ENCODE peak calls at places on chromosome 19, in ten cellular contexts. Z, J, W, I, R, K, V, B, S and N are unnamed samples.

GRCh38 chr19:3983936-3984583 is 1.2 kb downstream of the EEF2 start:
- DNase-seq in V (peak), Z (peak), W (peak), S (peak), R (peak), I (no peak), B (no peak), J (peak), K (no peak), N (no peak)

GRCh38 chr19:44645407-44646048 is 1.8 kb downstream of the PVR start:
- DNase-seq in Z (no peak), B (no peak), J (no peak), R (no peak), S (no peak), W (no peak), I (no peak), K (no peak), V (no peak), N (no peak)

GRCh38 chr19:38303517-38304351 is at the start of gene C19orf33:
- DNase-seq in Z (peak), J (no peak), R (no peak), W (no peak), S (peak), I (no peak), B (peak), K (no peak), V (peak), N (no peak)

GRCh38 chr19:21604351-21604926 is 99.0 kb downstream of the ZNF429 start:
- DNase-seq in Z (no peak), R (peak), W (no peak), B (peak), V (peak), J (peak), K (no peak), S (no peak), I (no peak), N (no peak)

GRCh38 chr19:6848986-6849385 is 38.4 kb upstream of the ADGRE1 start:
- DNase-seq in V (no peak), B (no peak), K (no peak), R (no peak), Z (no peak), W (no peak), I (no peak), S (no peak), J (no peak), N (no peak)

GRCh38 chr19:50711196-50711595 is 8.4 kb downstream of the SHANK1 start:
- DNase-seq in B (no peak), S (no peak), Z (no peak), R (no peak), J (no peak), I (no peak), W (no peak), V (no peak), K (no peak), N (no peak)

GRCh38 chr19:49988433-49988832 is 27.5 kb upstream of the SIGLEC11 start:
- DNase-seq in J (no peak), V (no peak), W (no peak), R (peak), B (no peak), S (no peak), K (no peak), Z (no peak), I (peak), N (no peak)

GRCh38 chr19:38142176-38143035 is 81.6 kb downstream of the DPF1 start:
- DNase-seq in I (no peak), Z (peak), S (no peak), V (peak), B (peak), K (peak), J (peak), W (peak), R (peak), N (no peak)

GRCh38 chr19:41521860-41522555 is 54.0 kb upstream of the CEACAM21 start:
- DNase-seq in S (peak), J (no peak), V (no peak), W (no peak), Z (peak), K (no peak), R (no peak), B (no peak), I (no peak), N (peak)

DNA sequence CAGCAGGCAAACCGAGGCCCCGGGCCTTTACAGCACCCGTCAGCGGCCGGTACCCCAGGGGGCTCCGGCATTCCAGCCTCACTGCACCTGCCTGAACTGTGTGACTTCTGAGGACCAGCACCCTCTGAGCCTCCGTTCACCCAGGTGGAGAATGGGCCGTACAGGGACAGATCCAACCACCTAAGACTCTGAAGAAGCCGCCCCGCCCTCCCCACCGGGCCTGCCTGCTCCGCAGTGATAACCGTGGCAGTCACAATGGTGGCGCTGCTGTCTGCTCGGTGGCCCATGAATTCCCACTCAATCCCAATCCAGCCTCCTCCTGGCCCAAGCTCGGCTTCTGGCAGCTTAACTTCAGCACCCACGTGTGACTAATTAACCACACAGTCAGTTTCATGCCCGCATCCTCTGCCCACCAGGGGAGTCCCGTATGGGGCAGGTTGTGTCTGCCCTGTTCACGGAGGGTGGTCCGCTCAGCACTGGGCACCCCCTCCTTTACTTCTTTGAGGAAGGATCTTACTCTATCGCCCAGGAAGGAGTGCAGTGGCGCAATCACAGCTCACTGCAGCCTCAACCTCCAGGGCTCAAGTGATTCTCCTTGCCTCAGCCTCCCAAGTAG is 3.4 kb downstream of the TCF3 start:
- DNase-seq in Z (peak), V (no peak), K (no peak), J (no peak), W (no peak), I (no peak), S (no peak), R (no peak), B (no peak), N (no peak)
- TF ChIP-seq CTCF in Z (no peak), V (no peak), K (no peak), J (no peak), W (no peak), I (no peak), S (no peak), R (no peak), B (no peak), N (no peak)

GRCh38 chr19:58380736-58381459 is at the start of gene ZNF837:
- DNase-seq in R (peak), Z (peak), S (peak), I (peak), B (peak), J (peak), V (peak), W (peak), K (peak), N (peak)
- TF ChIP-seq CTCF in R (no peak), Z (no peak), S (no peak), I (no peak), B (no peak), J (no peak), V (no peak), W (no peak), K (no peak), N (no peak)

DNA sequence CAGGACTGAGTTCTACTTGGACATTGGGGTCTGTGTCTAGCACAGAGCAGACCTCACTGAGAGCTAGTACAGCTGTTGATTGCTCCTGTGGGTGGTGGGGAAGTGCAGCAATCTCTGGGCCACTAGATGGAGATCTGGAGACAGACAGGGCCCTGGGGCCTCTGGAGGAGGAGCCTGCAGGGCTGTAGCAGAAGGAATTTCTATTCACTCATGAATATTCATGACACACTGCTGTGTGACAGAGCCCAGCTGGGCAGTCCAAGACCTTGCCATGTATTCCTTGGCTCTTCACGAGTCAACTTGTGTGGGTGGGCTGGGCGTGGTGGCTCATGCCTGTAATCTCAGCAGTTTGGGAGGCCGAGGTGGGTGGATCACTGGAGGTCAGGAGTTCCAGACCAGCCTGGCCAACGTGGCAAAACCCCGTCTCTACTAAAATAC is 37.5 kb downstream of the SUGP2 start:
- DNase-seq in S (peak), J (peak), I (peak), V (peak), Z (peak), W (peak), K (no peak), R (peak), B (peak), N (no peak)
- TF ChIP-seq CTCF in S (peak), J (peak), I (peak), V (peak), Z (no peak), W (peak), K (peak), R (peak), B (no peak), N (no peak)

GRCh38 chr19:47848425-47848824 is 10.6 kb upstream of the TPRX2 start:
- DNase-seq in J (no peak), Z (no peak), V (no peak), R (no peak), I (no peak), B (no peak), K (no peak), W (no peak), S (no peak), N (no peak)

GRCh38 chr19:47854459-47854858 is 4.6 kb upstream of the TPRX2 start:
- DNase-seq in R (no peak), B (no peak), W (no peak), S (no peak), I (no peak), J (no peak), Z (no peak), K (no peak), V (no peak), N (no peak)

GRCh38 chr19:47853003-47853402 is 6.0 kb upstream of the TPRX2 start:
- DNase-seq in V (no peak), R (no peak), Z (no peak), J (no peak), S (no peak), B (no peak), K (no peak), I (no peak), W (no peak), N (no peak)

GRCh38 chr19:47848871-47849473 is 10.1 kb upstream of the TPRX2 start:
- DNase-seq in B (no peak), Z (no peak), J (peak), W (peak), S (peak), K (no peak), I (no peak), R (no peak), V (peak), N (peak)
- TF ChIP-seq CTCF in B (peak), Z (no peak), J (peak), W (peak), S (peak), K (peak), I (peak), R (peak), V (peak), N (peak)

DNA sequence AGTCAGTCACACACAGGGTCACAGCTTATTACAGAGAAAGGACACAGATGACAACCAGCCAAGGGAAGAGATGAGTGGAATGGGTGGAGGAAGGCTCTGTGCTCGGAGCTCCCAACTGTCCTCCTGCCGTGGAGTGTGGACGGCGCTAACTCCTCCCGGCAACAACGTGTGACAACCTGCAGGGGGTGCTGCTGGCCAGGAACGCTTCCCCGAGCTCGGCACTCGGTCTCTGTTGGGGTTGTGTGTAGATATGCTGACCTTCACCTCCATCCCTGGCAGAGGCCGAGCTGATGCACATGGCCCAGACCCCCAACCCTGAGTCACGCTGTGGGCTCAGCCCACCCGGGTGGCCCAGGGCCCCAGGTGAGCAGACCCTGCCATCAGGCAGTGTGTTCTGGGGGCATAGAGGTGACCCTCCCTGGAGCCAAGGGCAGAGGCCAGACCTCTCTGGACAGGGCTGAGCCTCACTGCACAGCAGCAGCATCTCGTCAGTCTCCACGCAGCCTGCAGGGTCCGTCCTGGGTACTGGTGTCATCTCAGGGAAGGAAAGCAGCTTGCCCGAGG is 14.1 kb downstream of the ZNF444 start:
- DNase-seq in V (no peak), Z (no peak), K (no peak), R (no peak), I (no peak), J (peak), B (no peak), S (no peak), W (peak), N (no peak)
- TF ChIP-seq CTCF in V (no peak), Z (no peak), K (peak), R (peak), I (peak), J (peak), B (no peak), S (peak), W (no peak), N (peak)

GRCh38 chr19:10550336-10550735 is 6.6 kb downstream of the ATG4D start:
- DNase-seq in J (no peak), I (no peak), W (no peak), R (no peak), B (no peak), V (no peak), S (no peak), K (no peak), Z (no peak), N (no peak)

GRCh38 chr19:10549733-10550132 is 6.0 kb downstream of the ATG4D start:
- DNase-seq in I (no peak), W (no peak), Z (no peak), K (no peak), R (no peak), J (no peak), V (no peak), B (no peak), S (no peak), N (no peak)

GRCh38 chr19:10553087-10553667 is 9.5 kb downstream of the ATG4D start:
- DNase-seq in R (no peak), V (no peak), Z (no peak), B (no peak), S (no peak), K (no peak), J (no peak), I (no peak), W (no peak), N (no peak)

GRCh38 chr19:10552596-10553053 is 8.9 kb downstream of the ATG4D start:
- DNase-seq in K (no peak), J (peak), R (no peak), I (no peak), B (peak), W (no peak), V (peak), Z (no peak), S (no peak), N (no peak)

GRCh38 chr19:10551698-10552301 is 8.1 kb downstream of the ATG4D start:
- DNase-seq in B (no peak), R (no peak), K (no peak), V (peak), J (peak), W (no peak), Z (peak), I (no peak), S (no peak), N (no peak)
- TF ChIP-seq CTCF in B (no peak), R (peak), K (no peak), V (no peak), J (peak), W (no peak), Z (no peak), I (peak), S (no peak), N (no peak)